ENCODE peak calls at places on chromosomes 6 and 20, in nine cellular contexts. Y is ascending aorta, F is body of pancreas, I is tibial artery, D is IMR-90, B is GM12865, N is lower leg skin, K is suprapubic skin, E is coronary artery. L is an unnamed sample.
A peak's percentile ranks its signal among the peaks of the same experiment; 100 is the strongest.

GRCh38 chr6:43285832-43286231 is 12.2 kb upstream of the SLC22A7 start:
- DNase-seq in N (no peak), D (no peak), F (no peak), B (no peak), I (no peak), Y (no peak), E (no peak), K (no peak), L (no peak)

GRCh38 chr6:32664827-32665362 is 1.6 kb downstream of the HLA-DQB1 start:
- DNase-seq in Y (peak; percentile 68), N (no peak), E (no peak), D (no peak), I (no peak), B (peak; percentile 83), F (no peak), K (no peak), L (peak; percentile 6)

GRCh38 chr20:50628326-50628725 is 63.0 kb downstream of the RIPOR3 start:
- DNase-seq in I (no peak), Y (no peak), F (no peak), N (no peak), E (no peak), D (no peak), K (no peak), B (no peak), L (no peak)

GRCh38 chr6:119129148-119129967 is 50.9 kb upstream of the FAM184A start:
- DNase-seq in D (peak; percentile 76), N (no peak), I (no peak), Y (no peak), E (no peak), K (no peak), F (no peak), B (peak; percentile 78), L (peak; percentile 87)

GRCh38 chr20:2816030-2816582 is at the start of gene TMEM239:
- DNase-seq in N (no peak), B (no peak), E (peak; percentile 59), F (no peak), I (no peak), D (no peak), K (peak; percentile 66), Y (peak; percentile 52), L (no peak)

GRCh38 chr6:100203391-100203790 is 209.4 kb upstream of the MCHR2 start:
- DNase-seq in D (peak; percentile 97), Y (no peak), K (no peak), N (no peak), F (no peak), B (no peak), I (no peak), E (no peak), L (peak; percentile 95)

GRCh38 chr20:7722564-7722963 is 217.7 kb downstream of the HAO1 start:
- DNase-seq in I (no peak), N (no peak), B (no peak), Y (no peak), F (no peak), D (no peak), K (no peak), E (no peak), L (no peak)

GRCh38 chr20:64080013-64080812 is at the start of gene OPRL1:
- DNase-seq in F (no peak), I (no peak), N (no peak), K (no peak), Y (no peak), B (peak; percentile 35), D (no peak), E (no peak), L (no peak)

GRCh38 chr20:33914871-33915270 is 78.8 kb upstream of the RALY start:
- DNase-seq in I (no peak), K (no peak), B (peak; percentile 55), D (peak; percentile 94), Y (no peak), E (no peak), F (no peak), N (no peak), L (peak; percentile 92)

GRCh38 chr20:25077610-25078169 is 4.3 kb downstream of the VSX1 start:
- DNase-seq in N (no peak), B (no peak), E (peak; percentile 74), K (no peak), Y (no peak), F (peak; percentile 11), D (peak; percentile 6), I (peak; percentile 78), L (peak; percentile 53)

GRCh38 chr6:113644861-113645575 is 212.1 kb upstream of the MARCKS start:
- DNase-seq in D (peak; percentile 98), K (no peak), F (no peak), Y (no peak), B (peak; percentile 79), E (no peak), I (no peak), N (no peak), L (peak; percentile 96)

GRCh38 chr20:4135385-4136077 is 120.2 kb upstream of the RNF24 start:
- DNase-seq in Y (peak; percentile 77), F (peak; percentile 50), D (peak; percentile 99), K (no peak), N (no peak), I (no peak), B (no peak), E (no peak), L (peak; percentile 96)

GRCh38 chr20:48040491-48040890 is 255.2 kb upstream of the SULF2 start:
- DNase-seq in B (no peak), N (no peak), I (no peak), F (no peak), E (peak; percentile 1), K (no peak), D (no peak), Y (no peak), L (no peak)

GRCh38 chr6:131765853-131766135 is 42.0 kb upstream of the ENPP1 start:
- DNase-seq in B (no peak), F (no peak), Y (no peak), N (no peak), D (no peak), I (no peak), E (no peak), K (no peak), L (no peak)
- H3K4me3 ChIP-seq in B (no peak overlapping the region), F (no peak overlapping the region), Y (no peak overlapping the region), N (no peak overlapping the region), D (no peak overlapping the region), I (no peak overlapping the region), E (no peak overlapping the region), K (no peak overlapping the region), L (no peak overlapping the region)

GRCh38 chr20:18466894-18467678 is at the start of the genes DZANK1 and POLR3F:
- DNase-seq in K (peak; percentile 95), B (peak; percentile 96), Y (peak; percentile 97), D (peak; percentile 94), I (peak; percentile 97), F (peak; percentile 95), N (peak; percentile 95), E (peak; percentile 96), L (peak; percentile 98)
- TF ChIP-seq CTCF in K (no peak), B (no peak), Y (no peak), D (no peak), I (no peak), F (no peak), N (no peak), E (no peak), L (no peak)

GRCh38 chr6:30103630-30104179 is 9.2 kb downstream of the TRIM31 start:
- DNase-seq in E (no peak), B (no peak), I (no peak), N (no peak), Y (no peak), K (no peak), D (no peak), F (no peak), L (no peak)
- H3K4me3 ChIP-seq in E (peak overlapping the region; percentile 66), B (peak overlapping the region; percentile 33), I (peak overlapping the region; percentile 54), N (peak overlapping the region; percentile 16), Y (peak overlapping the region; percentile 58), K (peak overlapping the region; percentile 53), D (peak overlapping the region; percentile 30), F (no peak overlapping the region), L (peak overlapping the region; percentile 50)

GRCh38 chr6:84762941-84763396 is 1.4 kb downstream of the TBX18 start:
- DNase-seq in E (no peak), N (no peak), K (peak; percentile 80), I (no peak), Y (no peak), D (no peak), F (no peak), B (no peak), L (no peak)

GRCh38 chr6:84764332-84765049 is at the start of gene TBX18:
- DNase-seq in B (no peak), Y (peak; percentile 99), E (peak; percentile 99), N (peak; percentile 94), F (peak; percentile 61), D (peak; percentile 88), I (peak; percentile 99), K (peak; percentile 97), L (peak; percentile 100)

GRCh38 chr6:84763397-84764331 is 734 bp downstream of the TBX18 start:
- DNase-seq in Y (peak; percentile 92), E (peak; percentile 94), B (no peak), N (no peak), D (peak; percentile 14), F (no peak), I (peak; percentile 93), K (peak; percentile 89), L (peak; percentile 97)

GRCh38 chr6:84766118-84766683 is 1.8 kb upstream of the TBX18 start:
- DNase-seq in K (no peak), E (no peak), N (no peak), F (no peak), B (no peak), I (peak; percentile 70), Y (no peak), D (no peak), L (peak; percentile 74)

GRCh38 chr6:84762220-84762940 is 2.0 kb downstream of the TBX18 start:
- DNase-seq in B (no peak), E (no peak), D (no peak), I (peak; percentile 66), K (peak; percentile 81), Y (peak; percentile 70), F (no peak), N (no peak), L (peak; percentile 71)
- TF ChIP-seq CTCF in B (no peak), E (no peak), D (peak; percentile 13), I (no peak), K (no peak), Y (peak; percentile 31), F (no peak), N (no peak), L (peak; percentile 56)

DNA sequence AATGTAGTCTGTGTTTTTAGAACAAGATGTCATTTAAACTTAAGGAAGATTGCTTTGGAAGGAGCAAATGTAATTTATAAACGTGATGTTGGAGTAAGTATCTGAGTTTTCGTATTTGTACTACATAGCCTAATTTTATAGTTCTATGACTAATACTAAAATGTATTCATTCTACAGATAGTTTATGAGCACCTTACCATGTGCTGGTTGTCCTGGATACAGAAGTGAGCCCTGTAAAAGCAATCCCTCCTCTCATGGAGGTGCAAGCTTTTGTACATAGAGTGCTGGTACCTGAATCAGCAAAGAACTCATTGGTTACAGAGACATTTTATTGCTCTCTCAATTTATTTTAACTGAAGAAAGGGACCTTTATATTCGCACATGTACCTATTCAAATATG is 27.1 kb downstream of the TBPL1 start:
- DNase-seq in E (no peak), Y (no peak), D (no peak), B (no peak), K (no peak), N (no peak), F (no peak), I (no peak), L (no peak)
- H3K4me3 ChIP-seq in E (no peak overlapping the region), Y (no peak overlapping the region), D (no peak overlapping the region), B (no peak overlapping the region), K (no peak overlapping the region), N (no peak overlapping the region), F (no peak overlapping the region), I (no peak overlapping the region), L (no peak overlapping the region)

GRCh38 chr20:23178806-23179205 is 92.7 kb upstream of the CD93 start:
- DNase-seq in E (peak; percentile 22), I (no peak), D (no peak), F (no peak), K (no peak), Y (peak; percentile 59), B (no peak), N (no peak), L (peak; percentile 47)
- TF ChIP-seq CTCF in E (no peak), I (no peak), D (peak; percentile 8), F (peak; percentile 4), K (no peak), Y (no peak), B (no peak), N (no peak), L (peak; percentile 47)